ENCODE peak calls at places on chromosomes 5 and 9, in six cellular contexts. G, H, R, M, V and S are unnamed samples.

GRCh38 chr5:150653762-150654158 is 7.3 kb upstream of the MYOZ3 start:
- DNase-seq in G (no peak), H (no peak), R (no peak), M (no peak), V (no peak), S (no peak)

GRCh38 chr5:132477784-132478497 is 12.6 kb downstream of the IRF1 start:
- DNase-seq in G (no peak), H (no peak), R (no peak), M (peak), V (no peak), S (no peak)

GRCh38 chr9:137226338-137227056 is 805 bp upstream of the RNF224 start:
- DNase-seq in G (no peak), H (no peak), R (no peak), M (no peak), V (no peak), S (no peak)

GRCh38 chr5:16178745-16179372 is 732 bp downstream of the MARCHF11 start:
- DNase-seq in G (peak), H (peak), R (peak), M (peak), V (peak), S (no peak)

GRCh38 chr9:89993678-89994630 is 389.1 kb downstream of the GADD45G start:
- DNase-seq in G (no peak), H (no peak), R (peak), M (peak), V (no peak), S (no peak)

GRCh38 chr9:94085062-94085639 is 887 bp downstream of the PTPDC1 start:
- DNase-seq in G (no peak), H (peak), R (peak), M (no peak), V (peak), S (no peak)

GRCh38 chr9:94785211-94786169 is 59.0 kb downstream of the AOPEP start:
- DNase-seq in G (no peak), H (no peak), R (no peak), M (no peak), V (no peak), S (no peak)

GRCh38 chr9:88396836-88397577 is 8.8 kb downstream of the SPIN1 start:
- DNase-seq in G (peak), H (no peak), R (no peak), M (no peak), V (peak), S (no peak)

GRCh38 chr9:38066907-38067610 is 2.0 kb downstream of the SHB start:
- DNase-seq in G (peak), H (peak), R (no peak), M (peak), V (no peak), S (no peak)

GRCh38 chr5:54184797-54185196 is 125.6 kb downstream of the ARL15 start:
- DNase-seq in G (no peak), H (no peak), R (no peak), M (no peak), V (no peak), S (no peak)

GRCh38 chr5:117761190-117761589 is 1186.6 kb upstream of the SEMA6A start:
- DNase-seq in G (no peak), H (no peak), R (no peak), M (no peak), V (no peak), S (no peak)

GRCh38 chr5:133830281-133830680 is 138.1 kb downstream of the C5orf15 start:
- DNase-seq in G (no peak), H (no peak), R (no peak), M (no peak), V (no peak), S (no peak)

GRCh38 chr5:149635394-149635793 is 54.1 kb downstream of the ARHGEF37 start:
- DNase-seq in G (no peak), H (no peak), R (peak), M (no peak), V (peak), S (no peak)

GRCh38 chr5:132866342-132867045 is at the start of the genes GDF9 and UQCRQ:
- DNase-seq in G (peak), H (peak), R (peak), M (peak), V (peak), S (peak)

GRCh38 chr9:80062581-80062980 is 490.8 kb downstream of the TLE4 start:
- DNase-seq in G (no peak), H (no peak), R (no peak), M (no peak), V (no peak), S (no peak)

GRCh38 chr9:6328103-6328502 is at the start of gene TPD52L3:
- DNase-seq in G (no peak), H (no peak), R (no peak), M (no peak), V (no peak), S (no peak)

GRCh38 chr9:133558191-133559126 is 24.0 kb downstream of the ADAMTSL2 start:
- DNase-seq in G (peak), H (no peak), R (peak), M (peak), V (peak), S (peak)

GRCh38 chr5:111530298-111530740 is 18.0 kb upstream of the STARD4 start:
- DNase-seq in G (no peak), H (peak), R (peak), M (peak), V (peak), S (peak)

GRCh38 chr5:59759600-59760357 is 133.7 kb downstream of the PDE4D start:
- DNase-seq in G (no peak), H (no peak), R (peak), M (no peak), V (no peak), S (no peak)

GRCh38 chr9:137247135-137247915 is 3.8 kb upstream of the STPG3 start:
- DNase-seq in G (no peak), H (peak), R (no peak), M (no peak), V (no peak), S (no peak)

GRCh38 chr5:164277720-164278119 is 772.3 kb downstream of the MAT2B start:
- DNase-seq in G (peak), H (no peak), R (no peak), M (no peak), V (peak), S (no peak)

GRCh38 chr9:5025416-5025815 is 40.3 kb downstream of the JAK2 start:
- DNase-seq in G (peak), H (no peak), R (peak), M (no peak), V (no peak), S (no peak)

GRCh38 chr9:134496413-134497282 is 145.0 kb upstream of the COL5A1 start:
- DNase-seq in G (peak), H (no peak), R (peak), M (no peak), V (peak), S (peak)

GRCh38 chr5:134948929-134949328 is 18.8 kb upstream of the CATSPER3 start:
- DNase-seq in G (peak), H (no peak), R (peak), M (no peak), V (peak), S (no peak)

GRCh38 chr9:78031826-78032598 is 401 bp upstream of the GNAQ start:
- DNase-seq in G (peak), H (peak), R (peak), M (peak), V (peak), S (peak)

GRCh38 chr9:123407537-123407828 is 51.5 kb downstream of the CRB2 start:
- DNase-seq in G (no peak), H (no peak), R (no peak), M (no peak), V (no peak), S (no peak)

GRCh38 chr9:112487008-112487798 is 576 bp downstream of the KIAA1958 start:
- DNase-seq in G (peak), H (peak), R (peak), M (peak), V (peak), S (no peak)

GRCh38 chr9:108099854-108100253 is 610.3 kb upstream of the KLF4 start:
- DNase-seq in G (peak), H (no peak), R (no peak), M (no peak), V (no peak), S (no peak)

GRCh38 chr9:113876806-113877236 is 712 bp downstream of the ZNF618 start:
- DNase-seq in G (peak), H (no peak), R (no peak), M (no peak), V (no peak), S (no peak)

GRCh38 chr5:102858808-102859207 is 103.7 kb downstream of the PAM start:
- DNase-seq in G (peak), H (no peak), R (peak), M (no peak), V (peak), S (no peak)

GRCh38 chr9:113298311-113298710 is 4.9 kb downstream of the RNF183 start:
- DNase-seq in G (no peak), H (no peak), R (no peak), M (no peak), V (no peak), S (no peak)

GRCh38 chr9:106859957-106860715 is 2.8 kb upstream of the ZNF462 start:
- DNase-seq in G (no peak), H (peak), R (no peak), M (peak), V (peak), S (no peak)

GRCh38 chr5:141192110-141192725 is at the start of gene PCDHB10:
- DNase-seq in G (peak), H (peak), R (no peak), M (no peak), V (no peak), S (no peak)

GRCh38 chr5:137453476-137454080 is 45.5 kb downstream of the SPOCK1 start:
- DNase-seq in G (peak), H (no peak), R (peak), M (no peak), V (peak), S (no peak)

GRCh38 chr5:139368613-139369012 is 14.5 kb downstream of the SLC23A1 start:
- DNase-seq in G (no peak), H (no peak), R (no peak), M (no peak), V (no peak), S (no peak)

GRCh38 chr9:84439253-84439652 is 98.7 kb upstream of the SLC28A3 start:
- DNase-seq in G (peak), H (no peak), R (no peak), M (no peak), V (no peak), S (no peak)

GRCh38 chr5:156474251-156474650 is 147.3 kb downstream of the SGCD start:
- DNase-seq in G (peak), H (peak), R (peak), M (peak), V (peak), S (no peak)

GRCh38 chr5:150615141-150615699 is 25.2 kb upstream of the SYNPO start:
- DNase-seq in G (peak), H (peak), R (peak), M (peak), V (peak), S (no peak)

GRCh38 chr5:4576161-4576748 is 563.9 kb upstream of the ADAMTS16 start:
- DNase-seq in G (peak), H (no peak), R (peak), M (no peak), V (peak), S (peak)

DNA sequence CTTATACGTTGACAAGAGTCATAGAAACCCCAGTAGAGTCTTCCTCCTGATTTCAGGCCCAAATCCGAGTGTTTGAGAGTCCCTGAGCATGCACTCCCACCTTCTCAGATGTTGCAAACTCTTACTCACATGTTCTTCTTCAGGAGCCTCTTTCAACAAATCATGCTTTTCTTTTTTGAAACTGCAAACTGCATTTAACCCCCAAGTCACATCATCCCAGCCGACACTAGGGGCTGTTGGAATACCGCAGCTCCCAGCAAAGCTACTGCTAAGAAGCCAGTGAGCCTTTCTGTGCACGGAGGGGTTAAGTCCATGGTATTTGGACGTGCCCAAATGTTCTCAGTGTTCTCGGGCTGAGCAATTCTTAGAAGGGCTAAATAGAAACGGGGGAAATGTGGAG is 282.9 kb downstream of the NFIB start:
- DNase-seq in G (peak), H (peak), R (peak), M (peak), V (peak), S (no peak)
- H3K4me3 ChIP-seq in G (no peak), H (no peak), R (no peak), M (peak), V (no peak), S (no peak)

GRCh38 chr5:127322405-127322804 is 31.8 kb downstream of the MEGF10 start:
- DNase-seq in G (no peak), H (no peak), R (no peak), M (no peak), V (no peak), S (no peak)

GRCh38 chr5:127321465-127321864 is 30.9 kb downstream of the MEGF10 start:
- DNase-seq in G (no peak), H (no peak), R (no peak), M (no peak), V (no peak), S (no peak)

GRCh38 chr5:127324756-127325155 is 34.2 kb downstream of the MEGF10 start:
- DNase-seq in G (no peak), H (no peak), R (no peak), M (no peak), V (no peak), S (no peak)

GRCh38 chr5:127316013-127316412 is 25.4 kb downstream of the MEGF10 start:
- DNase-seq in G (no peak), H (no peak), R (no peak), M (no peak), V (no peak), S (no peak)

DNA sequence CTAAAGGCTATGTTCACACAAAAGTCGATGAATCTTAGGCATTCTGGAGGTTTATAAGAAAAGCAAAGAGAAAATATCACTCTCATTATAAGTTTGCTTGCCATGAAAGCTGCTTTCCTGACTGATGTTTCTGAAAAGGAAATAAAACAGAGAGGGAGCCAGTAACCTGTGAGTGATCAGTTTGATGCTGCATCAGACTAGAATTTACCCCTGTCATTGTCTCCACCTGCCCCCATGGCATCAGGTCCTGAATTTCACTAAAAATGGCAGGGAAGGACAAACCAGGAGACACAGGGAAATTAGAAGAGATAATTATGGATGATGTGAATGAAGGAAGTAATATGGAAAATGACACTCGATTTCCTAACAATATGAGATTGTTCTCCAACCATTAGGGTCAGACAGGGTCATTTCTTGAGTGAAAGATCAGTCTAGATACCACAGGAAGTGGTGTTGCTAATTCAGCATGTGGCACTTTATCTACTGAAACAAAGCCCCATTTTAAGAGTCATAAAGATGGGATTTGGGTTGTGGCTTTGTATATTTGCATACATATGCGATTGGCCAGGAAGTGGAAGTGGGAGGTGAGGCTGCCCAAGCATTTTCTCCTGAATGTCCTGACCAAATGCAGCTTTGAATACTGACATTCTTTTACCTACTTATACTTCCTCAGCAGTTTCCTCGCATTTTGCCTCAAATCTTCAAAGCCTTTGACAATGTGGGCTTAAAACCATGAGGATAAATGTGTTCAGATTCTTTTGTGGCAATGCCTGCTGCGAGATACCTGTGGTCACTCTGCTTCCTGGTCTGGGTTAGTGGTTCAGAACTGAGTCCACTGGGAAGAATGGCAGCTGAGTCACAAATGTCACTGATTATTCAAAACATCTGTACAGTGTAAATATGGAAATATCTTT is 29.7 kb downstream of the MEGF10 start:
- DNase-seq in G (no peak), H (no peak), R (peak), M (no peak), V (peak), S (no peak)
- H3K4me3 ChIP-seq in G (no peak), H (no peak), R (no peak), M (no peak), V (no peak), S (no peak)

DNA sequence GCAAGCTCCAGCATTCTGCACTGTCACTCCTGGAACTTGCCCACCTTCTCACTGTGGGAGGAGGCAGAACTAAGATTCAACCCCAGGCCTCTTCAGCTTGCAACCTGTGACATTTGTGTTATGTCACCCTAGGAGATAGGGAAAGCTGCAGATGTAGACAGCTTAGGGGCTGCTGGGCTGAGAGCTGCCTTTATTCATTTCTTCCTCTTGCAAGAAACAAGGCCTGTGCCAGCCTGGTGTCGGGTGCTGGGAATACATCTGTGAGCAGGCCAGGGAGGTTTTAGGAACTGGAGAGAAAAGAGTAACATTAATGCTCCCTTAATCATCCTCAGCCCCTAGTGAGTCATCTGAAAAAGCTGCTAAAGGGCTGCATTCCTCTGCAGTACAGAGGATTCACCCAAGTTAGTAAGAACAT is 101.8 kb downstream of the FGF18 start:
- DNase-seq in G (peak), H (peak), R (peak), M (no peak), V (peak), S (peak)
- H3K4me3 ChIP-seq in G (no peak), H (no peak), R (no peak), M (no peak), V (no peak), S (no peak)

DNA sequence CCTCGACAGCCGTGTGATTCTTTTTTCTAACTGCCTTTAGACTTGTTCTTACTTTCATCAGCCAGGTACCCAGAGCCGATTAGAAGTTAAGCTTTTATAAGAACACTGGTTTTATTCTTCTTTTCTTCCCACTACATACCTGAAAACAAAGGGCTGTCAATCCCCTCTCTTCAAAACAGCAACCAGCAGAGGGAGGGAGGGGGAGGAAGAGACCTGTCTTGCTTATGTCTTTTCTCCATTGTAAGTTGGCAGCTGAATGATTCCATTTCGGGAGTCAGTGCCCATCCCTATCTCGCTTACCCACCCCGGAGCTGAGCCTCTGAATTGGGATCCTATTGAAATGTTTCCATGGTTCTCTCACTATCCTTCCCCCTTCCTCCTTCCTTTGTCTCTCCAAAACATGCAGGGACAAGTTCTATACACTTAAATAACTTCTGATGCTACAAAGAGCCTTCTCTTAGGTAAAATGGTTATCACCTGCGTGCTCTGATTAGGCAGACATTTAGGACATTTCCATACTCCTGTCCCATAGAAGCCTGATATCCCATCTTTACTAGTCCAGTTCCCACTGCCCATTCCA is 83.9 kb upstream of the WWC1 start:
- DNase-seq in G (no peak), H (no peak), R (no peak), M (no peak), V (no peak), S (no peak)
- H3K4me3 ChIP-seq in G (no peak), H (no peak), R (no peak), M (no peak), V (no peak), S (no peak)

DNA sequence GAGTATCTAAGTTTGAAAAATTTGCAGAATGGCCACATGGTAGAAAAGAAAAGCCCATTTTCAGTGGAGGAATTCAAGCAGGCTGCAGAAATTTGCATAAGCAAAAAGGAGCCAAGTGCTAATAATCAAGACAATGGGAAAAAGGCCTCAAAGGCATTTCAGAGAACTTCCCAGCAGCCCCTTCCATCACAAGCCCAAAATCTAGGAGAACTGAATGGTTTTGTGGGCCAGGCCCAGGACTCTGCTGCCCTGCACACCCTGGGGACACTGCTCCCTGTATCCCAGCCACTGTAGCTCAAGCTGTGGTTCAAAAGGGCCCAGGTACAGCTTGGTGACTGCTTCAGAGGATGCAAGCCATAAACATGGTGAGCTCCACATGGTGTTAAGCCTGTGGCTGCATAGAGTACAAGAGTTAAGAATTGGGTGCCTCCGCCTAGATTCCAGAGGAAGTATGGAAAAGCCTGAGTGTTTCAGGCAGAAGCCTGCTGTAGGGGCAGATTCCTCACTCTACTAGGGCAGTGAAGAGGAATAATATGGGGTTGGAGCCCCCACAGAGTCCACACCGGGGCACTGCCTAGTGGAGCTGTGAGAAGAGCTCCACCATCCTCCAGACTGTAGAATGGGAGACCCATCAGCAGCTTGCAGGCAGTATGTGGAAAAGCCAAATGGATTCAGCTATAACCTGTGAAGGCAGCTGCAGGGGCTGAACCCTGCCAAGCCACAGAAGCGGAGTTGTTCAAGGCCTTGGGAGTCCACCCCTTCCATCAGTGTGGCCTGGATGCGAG is 720.7 kb upstream of the CTNND2 start:
- DNase-seq in G (no peak), H (no peak), R (no peak), M (no peak), V (no peak), S (no peak)
- H3K4me3 ChIP-seq in G (no peak), H (no peak), R (no peak), M (no peak), V (no peak), S (no peak)

GRCh38 chr9:135907006-135907434 is 326 bp downstream of the CAMSAP1 start:
- DNase-seq in G (no peak), H (no peak), R (no peak), M (peak), V (no peak), S (no peak)
- H3K4me3 ChIP-seq in G (peak), H (no peak), R (peak), M (peak), V (peak), S (peak)

GRCh38 chr5:76717222-76718083 is 1.5 kb downstream of the F2R start:
- DNase-seq in G (peak), H (no peak), R (no peak), M (no peak), V (no peak), S (no peak)
- H3K4me3 ChIP-seq in G (peak), H (no peak), R (peak), M (peak), V (peak), S (peak)